ENCODE peak calls at places on chromosomes 3 and 15, in four cellular contexts. M is HTR-8/SVneo, W is NCI-H345, I is T-helper 2 cell. Z is an unnamed sample.

GRCh38 chr3:96017556-96017955 is 796.8 kb upstream of the EPHA6 start:
- DNase-seq in M (no peak), I (no peak), W (no peak), Z (no peak)

GRCh38 chr15:26294062-26294689 is 431.0 kb upstream of the ATP10A start:
- DNase-seq in I (no peak), M (no peak), W (no peak), Z (no peak)

GRCh38 chr3:140953028-140953960 is 11.7 kb downstream of the SLC25A36 start:
- DNase-seq in M (peak; percentile 59), I (no peak), W (no peak), Z (peak; percentile 32)

GRCh38 chr3:141268281-141268680 is 36.7 kb downstream of the PXYLP1 start:
- DNase-seq in I (no peak), W (no peak), M (no peak), Z (no peak)

GRCh38 chr3:109685084-109686079 is 348.0 kb upstream of the DPPA4 start:
- DNase-seq in W (no peak), I (no peak), M (peak; percentile 48), Z (no peak)

GRCh38 chr3:11060500-11061251 is 68.1 kb downstream of the SLC6A1 start:
- DNase-seq in I (no peak), M (peak; percentile 75), W (peak; percentile 57), Z (peak; percentile 70)

GRCh38 chr3:14487821-14488220 is 52.3 kb downstream of the GRIP2 start:
- DNase-seq in I (no peak), M (no peak), W (no peak), Z (no peak)

GRCh38 chr3:86951343-86951742 is 39.6 kb downstream of the VGLL3 start:
- DNase-seq in W (no peak), M (no peak), I (no peak), Z (no peak)

GRCh38 chr3:33433843-33434242 is 6.4 kb downstream of the UBP1 start:
- DNase-seq in M (no peak), I (no peak), W (no peak), Z (no peak)